ENCODE peak calls at places on chromosomes 3 and 15, in four cellular contexts. T, B, E and R are unnamed samples.

GRCh38 chr3:44309500-44309899 is 29.1 kb upstream of the TCAIM start:
- DNase-seq in E (no peak), T (no peak), B (no peak), R (no peak)

GRCh38 chr3:197687570-197687969 is 49.1 kb downstream of the RUBCN start:
- DNase-seq in B (no peak), T (no peak), E (no peak), R (no peak)

GRCh38 chr3:71150293-71150954 is 433.1 kb downstream of the FOXP1 start:
- DNase-seq in T (peak), E (no peak), B (no peak), R (no peak)

GRCh38 chr15:39851505-39852082 is 68.5 kb downstream of the GPR176 start:
- DNase-seq in B (no peak), E (peak), T (peak), R (no peak)

GRCh38 chr3:138327831-138328230 is 1.8 kb downstream of the NME9 start:
- DNase-seq in E (no peak), T (no peak), B (no peak), R (no peak)

GRCh38 chr15:40756938-40757337 is 1.9 kb upstream of the RMDN3 start:
- DNase-seq in T (no peak), B (no peak), E (no peak), R (no peak)

GRCh38 chr3:157407769-157408168 is 28.9 kb upstream of the PTX3 start:
- DNase-seq in T (peak), B (no peak), E (no peak), R (no peak)

GRCh38 chr3:187079090-187080022 is 59.9 kb downstream of the RPL39L start:
- DNase-seq in T (no peak), E (no peak), B (no peak), R (no peak)

GRCh38 chr3:173255555-173255954 is 114.5 kb upstream of the SPATA16 start:
- DNase-seq in E (no peak), T (no peak), B (no peak), R (no peak)

GRCh38 chr15:101675796-101676582 is 23.8 kb upstream of the TM2D3 start:
- DNase-seq in B (no peak), T (peak), E (peak), R (no peak)

GRCh38 chr15:45802140-45802539 is 167.3 kb downstream of the SQOR start:
- DNase-seq in B (no peak), E (no peak), T (no peak), R (no peak)

GRCh38 chr3:79419222-79419621 is 348.6 kb downstream of the ROBO1 start:
- DNase-seq in E (no peak), T (no peak), B (no peak), R (no peak)

GRCh38 chr15:47409601-47410000 is 307.7 kb upstream of the SEMA6D start:
- DNase-seq in T (peak), E (no peak), B (no peak), R (no peak)

GRCh38 chr15:38503497-38503896 is 49.6 kb downstream of the FAM98B start:
- DNase-seq in E (no peak), T (no peak), B (no peak), R (no peak)

GRCh38 chr3:140068512-140068911 is 133.5 kb downstream of the CLSTN2 start:
- DNase-seq in B (no peak), E (no peak), T (no peak), R (no peak)

GRCh38 chr3:43883729-43884396 is 193.1 kb downstream of the ABHD5 start:
- DNase-seq in E (no peak), T (no peak), B (no peak), R (no peak)

GRCh38 chr3:72183489-72183888 is 398.5 kb upstream of the PROK2 start:
- DNase-seq in E (no peak), B (no peak), T (no peak), R (no peak)

GRCh38 chr3:184373422-184373821 is 4.6 kb downstream of the THPO start:
- DNase-seq in E (no peak), B (no peak), T (no peak), R (no peak)

GRCh38 chr3:10646531-10647335 is 141.3 kb upstream of the ATP2B2 start:
- DNase-seq in B (no peak), E (no peak), T (no peak), R (no peak)

GRCh38 chr3:45665101-45665572 is 24.1 kb upstream of the SACM1L start:
- DNase-seq in E (peak), B (peak), T (peak), R (peak)

GRCh38 chr15:78177447-78177873 is 28.3 kb downstream of the IDH3A start:
- DNase-seq in E (peak), T (no peak), B (peak), R (no peak)

GRCh38 chr3:100606894-100607512 is 2.4 kb upstream of the ADGRG7 start:
- DNase-seq in B (no peak), T (no peak), E (no peak), R (peak)

GRCh38 chr3:4438296-4438695 is 28.8 kb downstream of the SUMF1 start:
- DNase-seq in B (no peak), E (no peak), T (no peak), R (no peak)

GRCh38 chr3:4440951-4441350 is 26.1 kb downstream of the SUMF1 start:
- DNase-seq in T (no peak), E (no peak), B (no peak), R (no peak)
- TF ChIP-seq FOS in T (no peak), E (no peak), B (no peak), R (no peak)

GRCh38 chr3:171455603-171456550 is 4.3 kb downstream of the TNIK start:
- DNase-seq in B (no peak), T (no peak), E (no peak), R (no peak)
- TF ChIP-seq FOS in B (no peak), T (no peak), E (no peak), R (no peak)

GRCh38 chr3:172077197-172077734 is 37.9 kb downstream of the FNDC3B start:
- DNase-seq in E (no peak), B (no peak), T (no peak), R (no peak)
- TF ChIP-seq FOS in E (no peak), B (no peak), T (no peak), R (no peak)

DNA sequence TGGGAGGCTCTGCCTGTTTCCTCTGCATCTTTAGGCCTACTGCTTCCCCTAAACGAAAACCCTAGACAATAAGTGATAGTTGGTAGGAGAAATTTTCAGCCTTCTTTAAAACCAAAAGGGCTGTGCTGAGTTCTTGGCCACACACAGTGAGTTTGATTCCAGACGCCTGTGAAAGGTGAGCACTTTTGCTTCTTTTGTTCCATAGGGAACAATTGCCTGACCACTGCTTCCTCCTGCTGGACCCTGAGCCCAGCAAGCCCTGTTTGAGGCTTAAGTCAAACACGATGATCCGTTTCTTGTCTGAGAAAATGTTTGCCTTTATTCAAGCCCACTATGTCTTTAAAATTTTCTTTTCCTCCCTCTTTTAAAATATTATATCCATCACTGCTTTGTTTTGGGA is 493.9 kb downstream of the ZIC1 start:
- DNase-seq in E (no peak), T (no peak), B (no peak), R (no peak)
- TF ChIP-seq FOS in E (no peak), T (no peak), B (no peak), R (no peak)

GRCh38 chr3:42602961-42603360 is 2.5 kb downstream of the NKTR start:
- DNase-seq in T (no peak), E (no peak), B (no peak), R (no peak)

GRCh38 chr3:42600111-42600957 is at the start of gene NKTR:
- DNase-seq in B (peak), E (peak), T (peak), R (peak)

GRCh38 chr3:42600958-42601675 is 631 bp downstream of the NKTR start:
- DNase-seq in B (no peak), T (peak), E (peak), R (no peak)

GRCh38 chr3:42605550-42606173 is 5.2 kb downstream of the NKTR start:
- DNase-seq in E (peak), B (peak), T (no peak), R (no peak)

DNA sequence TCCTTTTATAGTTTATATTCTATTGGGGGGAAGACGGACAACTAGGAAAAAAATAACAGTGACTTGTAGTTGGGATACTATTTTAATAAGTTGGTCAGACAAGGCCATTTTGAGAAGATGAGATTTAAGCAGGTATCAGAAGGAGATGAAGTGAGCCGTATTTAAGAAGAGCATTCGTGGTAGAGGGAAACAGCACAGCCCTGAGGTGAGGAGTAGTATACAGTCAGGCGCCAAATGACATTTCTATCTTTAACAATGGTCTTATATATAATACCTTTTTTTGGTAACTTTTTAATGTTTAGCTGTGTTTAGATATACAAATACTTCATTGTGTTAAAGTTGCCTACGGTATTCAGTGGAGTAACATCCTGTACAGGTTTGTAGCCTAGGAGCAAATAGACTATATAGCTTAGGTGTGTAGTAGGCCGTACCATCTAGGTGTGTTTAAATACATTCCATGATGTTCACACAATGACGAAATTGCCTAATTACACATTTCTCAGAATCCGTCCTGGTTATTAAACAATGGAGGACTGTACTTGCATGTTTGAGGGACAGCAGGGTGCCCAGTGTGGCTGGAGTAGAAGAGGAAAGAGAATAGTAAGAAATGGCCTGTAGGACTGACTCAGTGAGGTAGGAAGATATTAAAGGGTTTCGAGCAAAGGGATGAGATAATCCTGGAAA is 1.6 kb downstream of the NKTR start:
- DNase-seq in B (no peak), E (peak), T (peak), R (no peak)
- TF ChIP-seq FOS in B (no peak), E (no peak), T (no peak), R (no peak)